ENCODE peak calls at places on chromosome 20, in eight cellular contexts. One of them, this sample, is unnamed. For H3K9me3, the result is how much of the 10 kb centered on the place peaks cover.

GRCh38 chr20:12166053-12166717 is 248.5 kb downstream of the BTBD3 start:
- DNase-seq in H9: no peak
- DNase-seq in HepG2: no peak
- DNase-seq in HCT116: no peak
- DNase-seq in neural progenitor cell: no peak
- DNase-seq in PC-9: peak
- DNase-seq in fibroblast of lung: peak
- DNase-seq in GM12878: no peak
- DNase-seq in this sample: no peak

GRCh38 chr20:17633221-17633849 is 48.7 kb downstream of the RRBP1 start:
- DNase-seq in H9: no peak
- DNase-seq in HepG2: no peak
- DNase-seq in HCT116: no peak
- DNase-seq in neural progenitor cell: no peak
- DNase-seq in PC-9: no peak
- DNase-seq in fibroblast of lung: no peak
- DNase-seq in GM12878: no peak
- DNase-seq in this sample: no peak

GRCh38 chr20:37345339-37346231 is at the start of gene SRC:
- DNase-seq in H9: peak
- DNase-seq in HepG2: peak
- DNase-seq in HCT116: no peak
- DNase-seq in neural progenitor cell: peak
- DNase-seq in PC-9: no peak
- DNase-seq in fibroblast of lung: peak
- DNase-seq in GM12878: no peak
- DNase-seq in this sample: no peak

GRCh38 chr20:47568019-47568418 is 66.3 kb downstream of the NCOA3 start:
- DNase-seq in H9: no peak
- DNase-seq in HepG2: peak
- DNase-seq in HCT116: no peak
- DNase-seq in neural progenitor cell: no peak
- DNase-seq in PC-9: peak
- DNase-seq in fibroblast of lung: peak
- DNase-seq in GM12878: no peak
- DNase-seq in this sample: no peak

GRCh38 chr20:60137657-60138245 is 179.5 kb downstream of the CDH26 start:
- DNase-seq in H9: no peak
- DNase-seq in HepG2: no peak
- DNase-seq in HCT116: peak
- DNase-seq in neural progenitor cell: peak
- DNase-seq in PC-9: no peak
- DNase-seq in fibroblast of lung: peak
- DNase-seq in GM12878: no peak
- DNase-seq in this sample: no peak

GRCh38 chr20:21355981-21356380 is 41.3 kb downstream of the NKX2-4 start:
- DNase-seq in H9: no peak
- DNase-seq in HepG2: no peak
- DNase-seq in HCT116: no peak
- DNase-seq in neural progenitor cell: no peak
- DNase-seq in PC-9: no peak
- DNase-seq in fibroblast of lung: no peak
- DNase-seq in GM12878: no peak
- DNase-seq in this sample: no peak

GRCh38 chr20:54474866-54475265 is 527 bp upstream of the DOK5 start:
- DNase-seq in H9: no peak
- DNase-seq in HepG2: no peak
- DNase-seq in HCT116: no peak
- DNase-seq in neural progenitor cell: peak
- DNase-seq in PC-9: no peak
- DNase-seq in fibroblast of lung: no peak
- DNase-seq in GM12878: no peak
- DNase-seq in this sample: no peak

GRCh38 chr20:21505810-21506530 is 7.9 kb downstream of the NKX2-2 start:
- DNase-seq in H9: peak
- DNase-seq in HepG2: no peak
- DNase-seq in HCT116: peak
- DNase-seq in neural progenitor cell: peak
- DNase-seq in PC-9: no peak
- DNase-seq in fibroblast of lung: peak
- DNase-seq in GM12878: no peak
- DNase-seq in this sample: no peak

GRCh38 chr20:32479697-32480140 is 105.4 kb downstream of the NOL4L start:
- DNase-seq in H9: no peak
- DNase-seq in HepG2: no peak
- DNase-seq in HCT116: no peak
- DNase-seq in neural progenitor cell: no peak
- DNase-seq in PC-9: no peak
- DNase-seq in fibroblast of lung: no peak
- DNase-seq in GM12878: no peak
- DNase-seq in this sample: no peak

GRCh38 chr20:35145141-35145564 is 2.0 kb downstream of the EDEM2 start:
- DNase-seq in H9: no peak
- DNase-seq in HepG2: peak
- DNase-seq in HCT116: peak
- DNase-seq in neural progenitor cell: peak
- DNase-seq in PC-9: peak
- DNase-seq in fibroblast of lung: peak
- DNase-seq in GM12878: peak
- DNase-seq in this sample: peak

DNA sequence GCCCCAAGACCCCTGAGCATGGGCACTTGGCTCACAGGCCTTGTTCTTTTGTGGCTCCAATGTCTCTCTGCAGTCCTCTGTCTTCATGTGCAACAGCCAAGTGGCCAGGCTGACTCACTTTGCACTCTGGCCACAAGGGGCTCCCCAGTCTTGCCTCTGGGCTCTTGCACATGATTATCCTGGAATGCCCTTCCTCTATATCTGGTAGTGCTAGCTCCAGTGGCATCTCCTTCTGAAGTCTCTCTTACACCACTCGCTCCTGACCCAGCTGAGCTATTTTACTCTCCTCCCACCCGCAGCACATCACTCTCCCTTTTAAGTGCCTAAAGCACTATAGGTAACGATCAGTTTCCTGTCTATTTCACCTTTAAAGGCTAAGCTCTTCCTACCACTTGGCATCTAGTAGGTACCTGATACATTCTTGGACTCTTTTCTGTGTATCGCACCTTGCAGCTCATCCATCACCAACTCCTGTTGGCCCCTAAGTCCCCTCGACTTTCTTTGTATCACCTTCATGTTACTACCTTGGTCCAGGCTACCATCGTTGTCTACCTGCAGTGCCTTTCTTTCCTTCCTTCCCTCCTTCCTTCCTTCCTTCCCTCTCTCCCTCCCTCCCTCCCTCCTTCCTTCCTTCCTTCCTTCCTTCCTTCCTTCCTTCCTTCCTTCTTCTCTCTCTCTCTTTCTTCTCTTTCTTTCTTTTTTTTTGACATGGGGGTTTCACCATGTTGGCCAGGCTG is 211.9 kb upstream of the RNF24 start:
- DNase-seq in H9: peak
- DNase-seq in HepG2: peak
- DNase-seq in HCT116: no peak
- DNase-seq in neural progenitor cell: peak
- DNase-seq in PC-9: peak
- DNase-seq in fibroblast of lung: peak
- DNase-seq in GM12878: no peak
- DNase-seq in this sample: no peak
- TF ChIP-seq CTCF in H9: peak
- TF ChIP-seq CTCF in HepG2: peak
- TF ChIP-seq CTCF in HCT116: peak
- TF ChIP-seq CTCF in neural progenitor cell: peak
- TF ChIP-seq CTCF in PC-9: peak
- TF ChIP-seq CTCF in fibroblast of lung: peak
- TF ChIP-seq CTCF in GM12878: peak
- TF ChIP-seq CTCF in this sample: peak

GRCh38 chr20:51300104-51300503 is 242.4 kb downstream of the NFATC2 start:
- DNase-seq in H9: no peak
- DNase-seq in HepG2: no peak
- DNase-seq in HCT116: no peak
- DNase-seq in neural progenitor cell: no peak
- DNase-seq in PC-9: no peak
- DNase-seq in fibroblast of lung: no peak
- DNase-seq in GM12878: no peak
- DNase-seq in this sample: no peak
- H3K9me3 ChIP-seq in H9: under half
- H3K9me3 ChIP-seq in HepG2: under half
- H3K9me3 ChIP-seq in HCT116: under half
- H3K9me3 ChIP-seq in neural progenitor cell: under half
- H3K9me3 ChIP-seq in PC-9: under half
- H3K9me3 ChIP-seq in fibroblast of lung: under half
- H3K9me3 ChIP-seq in GM12878: under half
- H3K9me3 ChIP-seq in this sample: under half

GRCh38 chr20:24118096-24118780 is 129.7 kb upstream of the GGTLC1 start:
- DNase-seq in H9: no peak
- DNase-seq in HepG2: no peak
- DNase-seq in HCT116: no peak
- DNase-seq in neural progenitor cell: no peak
- DNase-seq in PC-9: no peak
- DNase-seq in fibroblast of lung: peak
- DNase-seq in GM12878: no peak
- DNase-seq in this sample: no peak
- H2AFZ ChIP-seq in H9: no peak
- H2AFZ ChIP-seq in HepG2: no peak
- H2AFZ ChIP-seq in HCT116: no peak
- H2AFZ ChIP-seq in neural progenitor cell: no peak
- H2AFZ ChIP-seq in PC-9: no peak
- H2AFZ ChIP-seq in fibroblast of lung: no peak
- H2AFZ ChIP-seq in GM12878: no peak
- H2AFZ ChIP-seq in this sample: no peak

GRCh38 chr20:44533928-44534327 is 12.1 kb upstream of the SERINC3 start:
- DNase-seq in H9: no peak
- DNase-seq in HepG2: no peak
- DNase-seq in HCT116: no peak
- DNase-seq in neural progenitor cell: no peak
- DNase-seq in PC-9: no peak
- DNase-seq in fibroblast of lung: no peak
- DNase-seq in GM12878: no peak
- DNase-seq in this sample: no peak

GRCh38 chr20:44541957-44542356 is 20.1 kb upstream of the SERINC3 start:
- DNase-seq in H9: no peak
- DNase-seq in HepG2: no peak
- DNase-seq in HCT116: no peak
- DNase-seq in neural progenitor cell: no peak
- DNase-seq in PC-9: no peak
- DNase-seq in fibroblast of lung: no peak
- DNase-seq in GM12878: no peak
- DNase-seq in this sample: no peak

GRCh38 chr20:44536139-44536538 is 14.3 kb upstream of the SERINC3 start:
- DNase-seq in H9: no peak
- DNase-seq in HepG2: no peak
- DNase-seq in HCT116: no peak
- DNase-seq in neural progenitor cell: no peak
- DNase-seq in PC-9: no peak
- DNase-seq in fibroblast of lung: no peak
- DNase-seq in GM12878: no peak
- DNase-seq in this sample: no peak

GRCh38 chr20:44540834-44541233 is 19.0 kb upstream of the SERINC3 start:
- DNase-seq in H9: no peak
- DNase-seq in HepG2: no peak
- DNase-seq in HCT116: no peak
- DNase-seq in neural progenitor cell: no peak
- DNase-seq in PC-9: no peak
- DNase-seq in fibroblast of lung: no peak
- DNase-seq in GM12878: no peak
- DNase-seq in this sample: no peak

DNA sequence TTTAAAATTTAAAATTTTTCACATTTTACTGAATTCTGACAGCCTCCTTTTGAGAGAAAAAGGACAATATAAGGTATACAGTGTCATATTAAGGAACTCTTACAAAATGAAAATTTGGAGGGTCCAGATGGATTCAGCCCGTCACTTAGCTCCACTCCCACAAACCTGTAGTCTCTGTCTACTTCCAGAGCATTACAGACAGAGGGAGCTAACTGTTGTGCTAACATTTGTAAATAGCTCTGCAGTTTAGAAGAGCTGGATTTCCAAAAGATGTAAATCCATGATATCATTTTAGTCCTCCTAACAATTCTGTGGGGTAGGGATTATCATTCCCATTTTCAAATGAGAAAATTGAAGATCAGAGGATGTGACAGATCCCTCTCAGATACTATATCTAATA is 16.1 kb upstream of the SERINC3 start:
- DNase-seq in H9: no peak
- DNase-seq in HepG2: no peak
- DNase-seq in HCT116: no peak
- DNase-seq in neural progenitor cell: no peak
- DNase-seq in PC-9: no peak
- DNase-seq in fibroblast of lung: peak
- DNase-seq in GM12878: no peak
- DNase-seq in this sample: no peak
- TF ChIP-seq CTCF in H9: no peak
- TF ChIP-seq CTCF in HepG2: peak
- TF ChIP-seq CTCF in HCT116: no peak
- TF ChIP-seq CTCF in neural progenitor cell: no peak
- TF ChIP-seq CTCF in PC-9: no peak
- TF ChIP-seq CTCF in fibroblast of lung: peak
- TF ChIP-seq CTCF in GM12878: no peak
- TF ChIP-seq CTCF in this sample: no peak

DNA sequence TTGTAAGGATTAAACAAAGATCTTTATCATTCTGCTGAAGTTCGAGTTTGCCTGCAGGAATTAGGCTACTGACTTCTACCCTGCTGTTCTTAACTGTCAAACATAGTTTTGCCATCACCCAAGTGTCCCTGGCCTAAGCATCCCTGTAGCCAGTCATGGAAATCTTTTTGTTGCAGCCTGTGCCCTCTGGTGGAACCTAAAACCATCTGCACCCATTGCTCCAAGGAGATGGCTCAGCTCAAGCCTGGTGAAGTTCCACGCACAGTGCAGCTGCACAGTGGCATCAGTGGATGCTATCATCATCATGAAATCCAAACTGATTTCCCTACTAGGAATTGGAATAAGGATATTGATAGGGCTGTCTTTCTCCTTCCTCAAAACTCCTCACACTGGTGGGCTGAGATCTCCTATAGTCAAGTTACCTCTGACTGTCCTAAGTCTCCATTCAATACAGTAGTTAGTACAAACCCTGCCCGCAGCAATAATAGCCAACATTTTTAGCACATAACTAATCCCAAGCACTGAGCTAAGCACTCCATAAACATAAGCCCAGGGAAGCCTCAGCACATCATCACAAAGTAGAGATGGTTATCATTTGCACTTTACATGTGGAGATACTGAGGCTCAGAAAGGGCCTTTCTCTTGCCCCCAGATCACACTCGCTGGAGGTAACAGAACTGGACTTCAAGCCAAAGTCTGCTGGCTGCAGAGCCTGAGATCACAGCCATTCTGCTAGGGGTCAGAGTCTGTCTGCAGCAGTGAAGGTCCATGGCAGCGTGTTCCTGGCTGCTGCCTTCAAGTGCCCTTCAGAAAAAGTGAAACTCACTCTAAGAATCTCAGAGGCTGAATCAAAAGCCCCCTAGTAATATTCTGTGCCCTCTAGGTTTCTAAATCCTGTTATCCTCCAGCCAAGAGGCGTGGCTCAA is 77.2 kb upstream of the MC3R start:
- DNase-seq in H9: no peak
- DNase-seq in HepG2: peak
- DNase-seq in HCT116: no peak
- DNase-seq in neural progenitor cell: peak
- DNase-seq in PC-9: no peak
- DNase-seq in fibroblast of lung: no peak
- DNase-seq in GM12878: no peak
- DNase-seq in this sample: no peak
- H3K9me3 ChIP-seq in H9: half or more
- H3K9me3 ChIP-seq in HepG2: under half
- H3K9me3 ChIP-seq in HCT116: under half
- H3K9me3 ChIP-seq in neural progenitor cell: under half
- H3K9me3 ChIP-seq in PC-9: under half
- H3K9me3 ChIP-seq in fibroblast of lung: under half
- H3K9me3 ChIP-seq in GM12878: under half
- H3K9me3 ChIP-seq in this sample: under half

GRCh38 chr20:39049684-39050554 is 87.8 kb downstream of the DHX35 start:
- DNase-seq in H9: peak
- DNase-seq in HepG2: peak
- DNase-seq in HCT116: peak
- DNase-seq in neural progenitor cell: peak
- DNase-seq in PC-9: no peak
- DNase-seq in fibroblast of lung: peak
- DNase-seq in GM12878: peak
- DNase-seq in this sample: no peak
- H2AFZ ChIP-seq in H9: peak
- H2AFZ ChIP-seq in HepG2: peak
- H2AFZ ChIP-seq in HCT116: peak
- H2AFZ ChIP-seq in neural progenitor cell: peak
- H2AFZ ChIP-seq in PC-9: peak
- H2AFZ ChIP-seq in fibroblast of lung: peak
- H2AFZ ChIP-seq in GM12878: peak
- H2AFZ ChIP-seq in this sample: peak